ENCODE peak calls at places on chromosomes 13 and 19, in five cellular contexts. X is astrocyte, T is upper lobe of right lung, Q is bronchial epithelial cell, O is neural crest cell. S is an unnamed sample.

GRCh38 chr13:51764184-51765141 is 39.5 kb downstream of the DHRS12 start:
- DNase-seq in X (peak; percentile 75), T (no peak), Q (peak; percentile 26), O (no peak), S (peak; percentile 74)

GRCh38 chr19:19214892-19215291 is 3.1 kb downstream of the NCAN start:
- DNase-seq in X (peak; percentile 25), T (no peak), Q (peak; percentile 7), O (peak; percentile 88), S (peak; percentile 25)

GRCh38 chr13:107095876-107096275 is 527.9 kb upstream of the ARGLU1 start:
- DNase-seq in X (no peak), T (no peak), Q (no peak), O (no peak), S (no peak)

GRCh38 chr13:49124693-49125304 is 95.3 kb upstream of the MLNR start:
- DNase-seq in X (no peak), T (no peak), Q (no peak), O (no peak), S (no peak)

GRCh38 chr19:21838646-21839045 is 2.7 kb upstream of the ZNF43 start:
- DNase-seq in X (peak; percentile 14), T (no peak), Q (no peak), O (no peak), S (no peak)

GRCh38 chr19:17424743-17425365 is 5.0 kb downstream of the MVB12A start:
- DNase-seq in X (no peak), T (no peak), Q (no peak), O (peak; percentile 76), S (no peak)

GRCh38 chr13:95660981-95661581 is 15.9 kb upstream of the DNAJC3 start:
- DNase-seq in X (peak; percentile 23), T (no peak), Q (peak; percentile 54), O (no peak), S (peak; percentile 59)

GRCh38 chr13:80054806-80055205 is 286.1 kb downstream of the SPRY2 start:
- DNase-seq in X (peak; percentile 35), T (no peak), Q (peak; percentile 44), O (no peak), S (peak; percentile 33)

GRCh38 chr13:102724923-102725322 is 30.1 kb upstream of the METTL21C start:
- DNase-seq in X (peak; percentile 3), T (no peak), Q (peak; percentile 97), O (no peak), S (peak; percentile 38)

GRCh38 chr13:51721485-51721884 is 82.5 kb downstream of the DHRS12 start:
- DNase-seq in X (no peak), T (no peak), Q (no peak), O (no peak), S (no peak)

GRCh38 chr19:51799311-51799997 is 4.5 kb downstream of the FPR3 start:
- DNase-seq in X (peak; percentile 95), T (peak; percentile 76), Q (peak; percentile 76), O (no peak), S (peak; percentile 99)

GRCh38 chr19:377801-378581 is 31.0 kb downstream of the C2CD4C start:
- DNase-seq in X (no peak), T (peak; percentile 53), Q (peak; percentile 22), O (no peak), S (no peak)

GRCh38 chr19:2202366-2202765 is 33.8 kb downstream of the PLEKHJ1 start:
- DNase-seq in X (no peak), T (no peak), Q (no peak), O (no peak), S (no peak)

GRCh38 chr19:6133231-6133630 is 2.2 kb upstream of the ACSBG2 start:
- DNase-seq in X (no peak), T (no peak), Q (no peak), O (no peak), S (no peak)

GRCh38 chr19:16326401-16327130 is 1.9 kb downstream of the KLF2 start:
- DNase-seq in X (no peak), T (peak; percentile 68), Q (no peak), O (no peak), S (no peak)

GRCh38 chr13:34411177-34411576 is 530.9 kb upstream of the NBEA start:
- DNase-seq in X (no peak), T (no peak), Q (no peak), O (no peak), S (no peak)

GRCh38 chr13:40536443-40537113 is 129.9 kb downstream of the FOXO1 start:
- DNase-seq in X (no peak), T (no peak), Q (peak; percentile 87), O (no peak), S (no peak)

DNA sequence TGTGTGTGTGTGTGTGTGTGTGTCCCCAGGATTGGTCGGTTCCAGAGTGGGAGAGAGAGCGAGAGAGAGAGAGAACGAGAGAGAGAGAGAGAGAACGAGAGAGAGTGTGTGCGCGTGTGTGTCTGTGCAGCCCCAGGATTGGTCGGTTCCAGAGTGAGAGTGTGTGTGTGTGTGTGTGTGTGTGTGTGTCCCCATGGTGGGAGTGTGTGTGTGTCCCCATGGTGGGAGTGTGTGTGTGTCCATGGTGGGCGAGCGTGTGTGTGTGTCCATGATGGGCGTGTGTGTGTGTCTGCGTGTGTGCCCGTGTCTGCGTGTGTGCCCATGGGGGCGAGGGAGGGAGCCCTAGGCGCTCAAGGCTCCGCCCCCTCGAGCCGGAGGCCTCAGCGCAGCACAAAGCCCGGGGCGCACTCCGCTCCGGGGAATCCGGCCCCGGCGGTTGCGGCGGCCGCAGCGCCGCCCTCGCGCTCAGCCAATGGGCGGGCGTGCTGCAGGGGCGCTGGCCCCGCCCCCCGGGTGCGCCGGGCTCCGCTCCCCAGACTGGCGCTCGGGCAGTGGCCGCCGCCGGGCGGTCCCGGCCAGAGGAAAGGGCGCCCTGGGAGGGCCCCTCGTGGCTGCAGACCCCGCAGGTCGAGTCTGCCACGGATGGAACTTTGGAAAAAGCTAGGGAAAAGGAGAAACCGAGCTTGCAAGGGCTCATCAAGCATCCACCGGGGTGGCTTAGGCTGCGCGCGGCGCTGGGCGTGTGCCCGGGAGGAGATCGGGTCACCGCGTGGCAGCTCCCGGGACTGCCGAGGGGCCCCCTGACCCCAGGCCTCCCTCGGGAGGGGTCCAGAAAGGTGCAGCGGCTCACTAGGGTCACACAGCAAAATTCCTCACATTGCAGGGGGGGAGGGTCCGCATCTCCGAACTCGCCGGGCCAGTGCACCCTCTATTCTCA is 96.2 kb downstream of the INSR start:
- DNase-seq in X (peak; percentile 94), T (peak; percentile 96), Q (peak; percentile 54), O (peak; percentile 76), S (peak; percentile 88)
- TF ChIP-seq CTCF in X (no peak), T (peak; percentile 32), Q (no peak), O (peak; percentile 47), S (no peak)

GRCh38 chr13:66489172-66489571 is 741.0 kb downstream of the PCDH9 start:
- DNase-seq in X (no peak), T (no peak), Q (no peak), O (no peak), S (no peak)

GRCh38 chr13:66491241-66491640 is 738.9 kb downstream of the PCDH9 start:
- DNase-seq in X (no peak), T (no peak), Q (no peak), O (no peak), S (no peak)

GRCh38 chr13:66489586-66489985 is 740.5 kb downstream of the PCDH9 start:
- DNase-seq in X (no peak), T (no peak), Q (no peak), O (no peak), S (no peak)

GRCh38 chr13:66492479-66492878 is 737.7 kb downstream of the PCDH9 start:
- DNase-seq in X (no peak), T (no peak), Q (peak; percentile 24), O (no peak), S (no peak)
- TF ChIP-seq CTCF in X (no peak), T (no peak), Q (peak; percentile 35), O (peak; percentile 53), S (peak; percentile 32)

DNA sequence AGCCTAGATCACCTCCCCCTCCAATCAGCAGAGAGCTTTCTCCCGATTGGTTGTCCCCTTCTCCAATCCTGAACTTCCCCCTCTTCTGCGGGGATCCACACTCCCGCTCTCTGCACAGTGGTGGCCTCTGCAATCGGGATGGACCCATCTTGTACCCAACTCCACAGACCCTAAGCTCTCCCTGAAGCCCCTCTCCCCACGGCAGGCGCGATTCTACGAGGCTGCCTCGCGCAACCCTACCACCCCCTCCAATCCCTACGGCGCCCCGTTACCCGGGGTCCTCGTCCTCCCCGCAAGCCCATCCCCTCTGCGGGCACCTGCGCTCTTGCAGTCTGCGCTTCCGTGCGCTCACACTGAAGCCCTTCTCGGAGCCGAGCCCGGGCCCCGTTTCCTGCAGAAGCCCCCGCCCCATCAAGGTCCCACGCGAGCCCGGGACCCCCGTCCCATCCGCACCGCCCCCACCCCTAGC is 459 bp downstream of the TMEM160 start:
- DNase-seq in X (peak; percentile 79), T (peak; percentile 90), Q (peak; percentile 74), O (peak; percentile 72), S (peak; percentile 90)
- TF ChIP-seq CTCF in X (no peak), T (no peak), Q (no peak), O (no peak), S (no peak)

GRCh38 chr19:13034636-13035035 is 39.4 kb downstream of the NFIX start:
- DNase-seq in X (no peak), T (no peak), Q (peak; percentile 75), O (no peak), S (no peak)

GRCh38 chr19:13032837-13033236 is 37.6 kb downstream of the NFIX start:
- DNase-seq in X (no peak), T (no peak), Q (no peak), O (no peak), S (no peak)

GRCh38 chr19:13031917-13032623 is 36.8 kb downstream of the NFIX start:
- DNase-seq in X (peak; percentile 68), T (no peak), Q (peak; percentile 56), O (no peak), S (peak; percentile 54)

GRCh38 chr19:13033819-13034611 is 38.7 kb downstream of the NFIX start:
- DNase-seq in X (peak; percentile 55), T (peak; percentile 87), Q (peak; percentile 70), O (peak; percentile 48), S (peak; percentile 41)

GRCh38 chr19:13033244-13033643 is 38.0 kb downstream of the NFIX start:
- DNase-seq in X (no peak), T (no peak), Q (no peak), O (no peak), S (no peak)
- TF ChIP-seq CTCF in X (no peak), T (peak; percentile 21), Q (peak; percentile 14), O (no peak), S (peak; percentile 41)